ENCODE peak calls at places on chromosomes 2 and 18, in eight cellular contexts. One of them, this sample, is unnamed.

GRCh38 chr2:2707111-2708035 is 376.3 kb upstream of the MYT1L start:
- DNase-seq in adrenal gland: no peak
- DNase-seq in A549: no peak
- DNase-seq in GM23248: no peak
- DNase-seq in mesenchymal stem cell: no peak
- DNase-seq in HCT116: no peak
- DNase-seq in CD4-positive, CD25-positive, alpha-beta regulatory T cell: no peak
- DNase-seq in GM23338: no peak
- DNase-seq in this sample: no peak

GRCh38 chr2:136408795-136409194 is 290.8 kb upstream of the CXCR4 start:
- DNase-seq in adrenal gland: no peak
- DNase-seq in A549: no peak
- DNase-seq in GM23248: no peak
- DNase-seq in mesenchymal stem cell: no peak
- DNase-seq in HCT116: no peak
- DNase-seq in CD4-positive, CD25-positive, alpha-beta regulatory T cell: no peak
- DNase-seq in GM23338: no peak
- DNase-seq in this sample: no peak

GRCh38 chr2:226256709-226257401 is 542.8 kb downstream of the IRS1 start:
- DNase-seq in adrenal gland: no peak
- DNase-seq in A549: no peak
- DNase-seq in GM23248: peak
- DNase-seq in mesenchymal stem cell: no peak
- DNase-seq in HCT116: no peak
- DNase-seq in CD4-positive, CD25-positive, alpha-beta regulatory T cell: no peak
- DNase-seq in GM23338: no peak
- DNase-seq in this sample: no peak

GRCh38 chr2:135140606-135141005 is 88.5 kb downstream of the RAB3GAP1 start:
- DNase-seq in adrenal gland: no peak
- DNase-seq in A549: no peak
- DNase-seq in GM23248: no peak
- DNase-seq in mesenchymal stem cell: no peak
- DNase-seq in HCT116: no peak
- DNase-seq in CD4-positive, CD25-positive, alpha-beta regulatory T cell: no peak
- DNase-seq in GM23338: no peak
- DNase-seq in this sample: no peak

GRCh38 chr2:9292426-9292825 is 85.8 kb downstream of the ASAP2 start:
- DNase-seq in adrenal gland: no peak
- DNase-seq in A549: no peak
- DNase-seq in GM23248: no peak
- DNase-seq in mesenchymal stem cell: no peak
- DNase-seq in HCT116: no peak
- DNase-seq in CD4-positive, CD25-positive, alpha-beta regulatory T cell: no peak
- DNase-seq in GM23338: no peak
- DNase-seq in this sample: peak

GRCh38 chr2:232668805-232669444 is 28.2 kb upstream of the GIGYF2 start:
- DNase-seq in adrenal gland: no peak
- DNase-seq in A549: peak
- DNase-seq in GM23248: peak
- DNase-seq in mesenchymal stem cell: peak
- DNase-seq in HCT116: peak
- DNase-seq in CD4-positive, CD25-positive, alpha-beta regulatory T cell: no peak
- DNase-seq in GM23338: peak
- DNase-seq in this sample: no peak

GRCh38 chr18:76503595-76503994 is 8.6 kb upstream of the ZNF516 start:
- DNase-seq in adrenal gland: no peak
- DNase-seq in A549: no peak
- DNase-seq in GM23248: no peak
- DNase-seq in mesenchymal stem cell: no peak
- DNase-seq in HCT116: no peak
- DNase-seq in CD4-positive, CD25-positive, alpha-beta regulatory T cell: no peak
- DNase-seq in GM23338: peak
- DNase-seq in this sample: no peak

GRCh38 chr2:238600506-238601432 is 174.0 kb downstream of the ASB1 start:
- DNase-seq in adrenal gland: no peak
- DNase-seq in A549: no peak
- DNase-seq in GM23248: peak
- DNase-seq in mesenchymal stem cell: no peak
- DNase-seq in HCT116: no peak
- DNase-seq in CD4-positive, CD25-positive, alpha-beta regulatory T cell: no peak
- DNase-seq in GM23338: no peak
- DNase-seq in this sample: no peak

GRCh38 chr2:36357506-36358316 is 2.1 kb downstream of the CRIM1 start:
- DNase-seq in adrenal gland: peak
- DNase-seq in A549: peak
- DNase-seq in GM23248: peak
- DNase-seq in mesenchymal stem cell: peak
- DNase-seq in HCT116: peak
- DNase-seq in CD4-positive, CD25-positive, alpha-beta regulatory T cell: no peak
- DNase-seq in GM23338: peak
- DNase-seq in this sample: peak
- H3K27ac ChIP-seq in adrenal gland: peak
- H3K27ac ChIP-seq in A549: peak
- H3K27ac ChIP-seq in GM23248: peak
- H3K27ac ChIP-seq in mesenchymal stem cell: peak
- H3K27ac ChIP-seq in HCT116: peak
- H3K27ac ChIP-seq in CD4-positive, CD25-positive, alpha-beta regulatory T cell: no peak
- H3K27ac ChIP-seq in GM23338: peak
- H3K27ac ChIP-seq in this sample: peak

DNA sequence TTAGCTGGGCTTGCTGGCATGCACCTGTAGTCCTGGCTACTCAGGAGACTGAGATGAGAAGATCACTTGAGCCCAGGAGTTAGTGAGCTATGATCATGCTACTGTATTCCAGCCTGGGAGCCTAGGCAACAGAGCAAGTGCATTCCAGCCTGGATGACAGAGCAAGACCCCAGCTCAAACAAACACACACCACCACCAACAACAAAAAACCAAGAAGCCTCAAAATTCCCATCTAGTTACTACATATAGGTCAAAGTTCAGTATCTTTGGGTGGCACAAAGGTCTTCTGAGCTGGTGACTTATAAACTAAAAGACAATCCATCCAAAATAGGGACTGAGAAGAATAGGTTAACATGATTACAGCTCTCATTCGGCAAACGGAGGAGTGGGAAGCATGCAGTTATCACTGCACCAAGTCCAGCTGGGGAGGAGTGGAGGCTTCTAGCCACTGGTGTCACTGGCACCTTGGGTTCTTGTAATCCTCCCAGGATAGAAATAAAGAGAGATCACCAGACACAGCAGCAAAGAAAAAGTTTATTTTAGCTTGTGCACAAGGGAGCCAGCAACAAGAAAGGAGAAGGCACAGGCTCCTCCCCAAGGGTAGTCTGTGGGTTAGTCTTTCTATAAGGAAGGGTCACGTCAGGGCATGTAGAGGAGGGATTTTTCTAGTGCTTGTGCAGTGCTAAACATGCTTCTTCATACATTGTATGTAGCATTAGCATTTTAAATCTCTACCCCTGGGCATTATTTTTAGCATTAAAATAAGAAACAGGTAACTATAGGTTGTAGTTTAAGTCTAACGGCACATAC is 57.5 kb downstream of the SH2D6 start:
- DNase-seq in adrenal gland: no peak
- DNase-seq in A549: no peak
- DNase-seq in GM23248: no peak
- DNase-seq in mesenchymal stem cell: no peak
- DNase-seq in HCT116: no peak
- DNase-seq in CD4-positive, CD25-positive, alpha-beta regulatory T cell: no peak
- DNase-seq in GM23338: no peak
- DNase-seq in this sample: no peak
- H3K27ac ChIP-seq in adrenal gland: no peak
- H3K27ac ChIP-seq in A549: peak
- H3K27ac ChIP-seq in GM23248: no peak
- H3K27ac ChIP-seq in mesenchymal stem cell: no peak
- H3K27ac ChIP-seq in HCT116: no peak
- H3K27ac ChIP-seq in CD4-positive, CD25-positive, alpha-beta regulatory T cell: no peak
- H3K27ac ChIP-seq in GM23338: no peak
- H3K27ac ChIP-seq in this sample: no peak

GRCh38 chr2:130372833-130373807 is 17.3 kb downstream of the PTPN18 start:
- DNase-seq in adrenal gland: no peak
- DNase-seq in A549: no peak
- DNase-seq in GM23248: peak
- DNase-seq in mesenchymal stem cell: no peak
- DNase-seq in HCT116: no peak
- DNase-seq in CD4-positive, CD25-positive, alpha-beta regulatory T cell: no peak
- DNase-seq in GM23338: no peak
- DNase-seq in this sample: no peak
- H3K27ac ChIP-seq in adrenal gland: peak
- H3K27ac ChIP-seq in A549: peak
- H3K27ac ChIP-seq in GM23248: peak
- H3K27ac ChIP-seq in mesenchymal stem cell: no peak
- H3K27ac ChIP-seq in HCT116: peak
- H3K27ac ChIP-seq in CD4-positive, CD25-positive, alpha-beta regulatory T cell: peak
- H3K27ac ChIP-seq in GM23338: no peak
- H3K27ac ChIP-seq in this sample: no peak

GRCh38 chr2:45774688-45775244 is 123.3 kb downstream of the PRKCE start:
- DNase-seq in adrenal gland: no peak
- DNase-seq in A549: peak
- DNase-seq in GM23248: no peak
- DNase-seq in mesenchymal stem cell: no peak
- DNase-seq in HCT116: no peak
- DNase-seq in CD4-positive, CD25-positive, alpha-beta regulatory T cell: no peak
- DNase-seq in GM23338: no peak
- DNase-seq in this sample: no peak
- H3K27ac ChIP-seq in adrenal gland: peak
- H3K27ac ChIP-seq in A549: no peak
- H3K27ac ChIP-seq in GM23248: no peak
- H3K27ac ChIP-seq in mesenchymal stem cell: no peak
- H3K27ac ChIP-seq in HCT116: no peak
- H3K27ac ChIP-seq in CD4-positive, CD25-positive, alpha-beta regulatory T cell: no peak
- H3K27ac ChIP-seq in GM23338: no peak
- H3K27ac ChIP-seq in this sample: no peak

GRCh38 chr2:95115418-95115817 is 6.2 kb downstream of the MRPS5 start:
- DNase-seq in adrenal gland: peak
- DNase-seq in A549: peak
- DNase-seq in GM23248: peak
- DNase-seq in mesenchymal stem cell: peak
- DNase-seq in HCT116: peak
- DNase-seq in CD4-positive, CD25-positive, alpha-beta regulatory T cell: peak
- DNase-seq in GM23338: peak
- DNase-seq in this sample: peak
- H3K27ac ChIP-seq in adrenal gland: no peak
- H3K27ac ChIP-seq in A549: no peak
- H3K27ac ChIP-seq in GM23248: peak
- H3K27ac ChIP-seq in mesenchymal stem cell: no peak
- H3K27ac ChIP-seq in HCT116: no peak
- H3K27ac ChIP-seq in CD4-positive, CD25-positive, alpha-beta regulatory T cell: no peak
- H3K27ac ChIP-seq in GM23338: no peak
- H3K27ac ChIP-seq in this sample: no peak

DNA sequence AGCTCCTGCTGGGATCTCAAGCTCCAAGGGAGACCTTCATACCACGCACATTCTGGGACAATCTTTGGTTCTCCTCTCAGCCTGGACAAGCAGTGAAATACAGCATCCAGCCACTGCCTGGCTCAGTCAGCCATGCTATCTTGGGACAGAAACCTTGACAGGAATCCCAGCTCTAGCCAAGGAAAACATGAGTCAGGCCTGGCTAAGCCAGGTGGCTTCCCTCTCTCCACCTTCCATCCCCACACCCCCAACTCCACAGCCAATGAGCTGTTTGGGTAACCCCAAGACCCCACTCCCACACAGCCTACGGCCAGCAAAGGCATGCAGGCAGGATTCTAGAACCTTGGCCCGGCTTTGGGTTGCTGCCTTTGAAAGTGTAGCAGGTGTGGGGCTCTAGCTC is 64.9 kb downstream of the MCFD2 start:
- DNase-seq in adrenal gland: peak
- DNase-seq in A549: peak
- DNase-seq in GM23248: peak
- DNase-seq in mesenchymal stem cell: peak
- DNase-seq in HCT116: no peak
- DNase-seq in CD4-positive, CD25-positive, alpha-beta regulatory T cell: no peak
- DNase-seq in GM23338: no peak
- DNase-seq in this sample: no peak
- H3K27ac ChIP-seq in adrenal gland: peak
- H3K27ac ChIP-seq in A549: peak
- H3K27ac ChIP-seq in GM23248: peak
- H3K27ac ChIP-seq in mesenchymal stem cell: peak
- H3K27ac ChIP-seq in HCT116: no peak
- H3K27ac ChIP-seq in CD4-positive, CD25-positive, alpha-beta regulatory T cell: no peak
- H3K27ac ChIP-seq in GM23338: no peak
- H3K27ac ChIP-seq in this sample: no peak